ENCODE peak calls at places on chromosome 18, in eight cellular contexts. Y is stimulated activated CD4-positive, alpha-beta T cell treated with anti-CD3 and anti-CD28 coated beads, Interleukin-4, amount 100 ng/mL, for 48 hours; T is AG08396; J is memory B cell; O is progenitor cell of endocrine pancreas; N is HL-60; D is foreskin fibroblast; M is activated T-cell treated with anti-CD3 and anti-CD28 coated beads, Interleukin-2, amount 50 U/mL, for 48 hours. Q is an unnamed sample.
A peak's percentile ranks its signal among the peaks of the same experiment; 100 is the strongest.

GRCh38 chr18:80022613-80023012 is 11.6 kb upstream of the RBFA start:
- DNase-seq in Y (no peak), T (no peak), J (peak; percentile 14), O (no peak), N (peak; percentile 50), D (peak; percentile 34), M (no peak), Q (no peak)

GRCh38 chr18:3104190-3105054 is 91.5 kb upstream of the LPIN2 start:
- DNase-seq in Y (no peak), T (no peak), J (no peak), O (no peak), N (no peak), D (peak; percentile 68), M (no peak), Q (no peak)

GRCh38 chr18:5463836-5464235 is 80.0 kb downstream of the EPB41L3 start:
- DNase-seq in Y (no peak), T (no peak), J (no peak), O (no peak), N (no peak), D (no peak), M (no peak), Q (no peak)

GRCh38 chr18:32308493-32309120 is 118.8 kb downstream of the MEP1B start:
- DNase-seq in Y (no peak), T (peak; percentile 73), J (no peak), O (no peak), N (no peak), D (peak; percentile 90), M (no peak), Q (peak; percentile 51)

GRCh38 chr18:46385124-46385523 is 271.9 kb downstream of the LOXHD1 start:
- DNase-seq in Y (no peak), T (no peak), J (no peak), O (no peak), N (no peak), D (no peak), M (no peak), Q (no peak)

GRCh38 chr18:33923980-33924379 is 300.7 kb downstream of the NOL4 start:
- DNase-seq in Y (no peak), T (no peak), J (no peak), O (no peak), N (no peak), D (no peak), M (no peak), Q (no peak)

GRCh38 chr18:33745396-33745795 is 167.4 kb downstream of the ASXL3 start:
- DNase-seq in Y (no peak), T (no peak), J (no peak), O (no peak), N (no peak), D (no peak), M (no peak), Q (no peak)

GRCh38 chr18:63131106-63131943 is 188.2 kb downstream of the BCL2 start:
- DNase-seq in Y (no peak), T (peak; percentile 71), J (peak; percentile 72), O (no peak), N (no peak), D (peak; percentile 78), M (peak; percentile 63), Q (peak; percentile 35)

GRCh38 chr18:2654105-2654827 is 1.3 kb upstream of the SMCHD1 start:
- DNase-seq in Y (no peak), T (no peak), J (no peak), O (no peak), N (no peak), D (no peak), M (no peak), Q (no peak)

GRCh38 chr18:3481696-3482210 is 31.8 kb downstream of the TGIF1 start:
- DNase-seq in Y (no peak), T (peak; percentile 53), J (no peak), O (no peak), N (no peak), D (peak; percentile 48), M (peak; percentile 32), Q (no peak)

GRCh38 chr18:27136208-27136535 is 48.9 kb downstream of the CHST9 start:
- DNase-seq in Y (no peak), T (no peak), J (no peak), O (no peak), N (no peak), D (no peak), M (no peak), Q (peak; percentile 91)

GRCh38 chr18:24362757-24363156 is 34.9 kb downstream of the OSBPL1A start:
- DNase-seq in Y (no peak), T (no peak), J (no peak), O (no peak), N (no peak), D (no peak), M (no peak), Q (no peak)

GRCh38 chr18:21449367-21450250 is 150.9 kb downstream of the ESCO1 start:
- DNase-seq in Y (no peak), T (no peak), J (no peak), O (no peak), N (no peak), D (no peak), M (no peak), Q (no peak)

GRCh38 chr18:3281456-3282400 is 19.8 kb downstream of the MYL12B start:
- DNase-seq in Y (no peak), T (peak; percentile 39), J (peak; percentile 73), O (no peak), N (peak; percentile 67), D (peak; percentile 86), M (no peak), Q (peak; percentile 77)

GRCh38 chr18:46051731-46052461 is 20.2 kb downstream of the PSTPIP2 start:
- DNase-seq in Y (no peak), T (peak; percentile 68), J (no peak), O (no peak), N (no peak), D (peak; percentile 85), M (no peak), Q (peak; percentile 68)

GRCh38 chr18:47585136-47585535 is 333.7 kb upstream of the SKOR2 start:
- DNase-seq in Y (no peak), T (no peak), J (no peak), O (no peak), N (no peak), D (no peak), M (no peak), Q (no peak)

GRCh38 chr18:8629602-8630001 is 20.4 kb downstream of the RAB12 start:
- DNase-seq in Y (no peak), T (no peak), J (no peak), O (no peak), N (no peak), D (no peak), M (no peak), Q (no peak)

GRCh38 chr18:43847164-43848091 is 570.1 kb upstream of the SYT4 start:
- DNase-seq in Y (no peak), T (peak; percentile 5), J (no peak), O (no peak), N (no peak), D (peak; percentile 86), M (no peak), Q (peak; percentile 11)

GRCh38 chr18:36536426-36536825 is 238.9 kb downstream of the FHOD3 start:
- DNase-seq in Y (no peak), T (no peak), J (no peak), O (no peak), N (no peak), D (no peak), M (no peak), Q (no peak)

GRCh38 chr18:28834889-28835288 is 658.0 kb upstream of the CDH2 start:
- DNase-seq in Y (no peak), T (no peak), J (no peak), O (no peak), N (no peak), D (peak; percentile 72), M (no peak), Q (peak; percentile 46)

GRCh38 chr18:75438891-75439290 is 11.4 kb upstream of the SMIM21 start:
- DNase-seq in Y (no peak), T (no peak), J (no peak), O (no peak), N (no peak), D (peak; percentile 72), M (no peak), Q (no peak)

GRCh38 chr18:49564435-49564834 is 2.6 kb downstream of the LIPG start:
- DNase-seq in Y (no peak), T (no peak), J (no peak), O (no peak), N (no peak), D (no peak), M (no peak), Q (no peak)

GRCh38 chr18:47736376-47737140 is 193.9 kb downstream of the SMAD2 start:
- DNase-seq in Y (no peak), T (no peak), J (no peak), O (no peak), N (no peak), D (no peak), M (no peak), Q (no peak)

GRCh38 chr18:48022531-48023330 is 92.3 kb upstream of the SMAD2 start:
- DNase-seq in Y (no peak), T (peak; percentile 70), J (peak; percentile 35), O (no peak), N (peak; percentile 87), D (peak; percentile 70), M (no peak), Q (peak; percentile 51)

GRCh38 chr18:56615738-56616520 is 22.5 kb downstream of the TXNL1 start:
- DNase-seq in Y (no peak), T (no peak), J (no peak), O (no peak), N (no peak), D (no peak), M (no peak), Q (no peak)

GRCh38 chr18:59669872-59670657 is 27.2 kb downstream of the CCBE1 start:
- DNase-seq in Y (no peak), T (no peak), J (no peak), O (no peak), N (no peak), D (peak; percentile 93), M (no peak), Q (no peak)

GRCh38 chr18:3538456-3538855 is 88.5 kb downstream of the TGIF1 start:
- DNase-seq in Y (no peak), T (peak; percentile 27), J (no peak), O (no peak), N (no peak), D (peak; percentile 77), M (no peak), Q (no peak)

GRCh38 chr18:29078272-29078671 is 901.3 kb upstream of the CDH2 start:
- DNase-seq in Y (no peak), T (no peak), J (no peak), O (no peak), N (no peak), D (no peak), M (no peak), Q (no peak)